ENCODE peak calls at places on chromosomes 13 and 19, in six cellular contexts. B, I, M, D, L and P are unnamed samples.

GRCh38 chr13:112779856-112780604 is 90.2 kb downstream of the ATP11A start:
- DNase-seq in M (no peak), I (no peak), D (peak), L (no peak), B (no peak), P (no peak)

GRCh38 chr19:53506728-53507127 is 31.2 kb upstream of the ZNF331 start:
- DNase-seq in L (no peak), B (no peak), D (no peak), M (no peak), I (no peak), P (no peak)

GRCh38 chr19:29287061-29287460 is 74.1 kb upstream of the UQCRFS1 start:
- DNase-seq in B (no peak), L (no peak), I (no peak), M (no peak), D (no peak), P (peak)

GRCh38 chr13:44311011-44311481 is 62.6 kb upstream of the SERP2 start:
- DNase-seq in L (no peak), B (no peak), I (peak), M (no peak), D (no peak), P (no peak)

GRCh38 chr19:13718733-13719132 is 45.6 kb upstream of the MRI1 start:
- DNase-seq in B (peak), D (no peak), M (no peak), L (peak), I (peak), P (no peak)

GRCh38 chr19:7917292-7918061 is 2.7 kb upstream of the SNAPC2 start:
- DNase-seq in I (peak), D (peak), L (peak), B (peak), M (peak), P (peak)

GRCh38 chr19:43755256-43755801 is 567 bp upstream of the SMG9 start:
- DNase-seq in I (peak), B (peak), D (peak), L (peak), M (peak), P (peak)

GRCh38 chr19:27759896-27760295 is 1453.1 kb downstream of the UQCRFS1 start:
- DNase-seq in D (no peak), B (peak), M (no peak), L (no peak), I (no peak), P (no peak)

GRCh38 chr13:113458218-113459065 is 5.2 kb upstream of the ADPRHL1 start:
- DNase-seq in B (peak), M (no peak), I (peak), D (peak), L (peak), P (no peak)

GRCh38 chr13:43676320-43676719 is 110.5 kb downstream of the ENOX1 start:
- DNase-seq in B (no peak), I (no peak), L (no peak), D (no peak), M (peak), P (no peak)

GRCh38 chr13:42218576-42218975 is 53.4 kb upstream of the AKAP11 start:
- DNase-seq in D (no peak), L (no peak), B (no peak), I (no peak), M (no peak), P (no peak)

GRCh38 chr19:37991841-37992248 is 84.8 kb downstream of the SIPA1L3 start:
- DNase-seq in M (no peak), L (no peak), I (no peak), B (no peak), D (no peak), P (no peak)

GRCh38 chr19:1861599-1862031 is 1.8 kb downstream of the KLF16 start:
- DNase-seq in I (peak), B (no peak), M (no peak), D (no peak), L (no peak), P (no peak)

GRCh38 chr19:33303791-33304759 is 1.7 kb upstream of the CEBPA start:
- DNase-seq in L (no peak), M (no peak), B (no peak), D (peak), I (no peak), P (peak)

GRCh38 chr13:94956407-94957110 is 244.2 kb upstream of the SOX21 start:
- DNase-seq in D (no peak), B (no peak), M (no peak), L (no peak), I (no peak), P (no peak)

GRCh38 chr13:50156140-50156539 is 140.9 kb downstream of the KCNRG start:
- DNase-seq in L (no peak), M (no peak), D (no peak), B (no peak), I (no peak), P (no peak)

GRCh38 chr19:12720851-12721655 is 2.7 kb downstream of the TNPO2 start:
- DNase-seq in D (peak), B (peak), M (no peak), L (no peak), I (peak), P (peak)

GRCh38 chr13:94431569-94431968 is 47.9 kb downstream of the DCT start:
- DNase-seq in L (no peak), D (no peak), B (no peak), M (no peak), I (no peak), P (no peak)

GRCh38 chr13:102642029-102642428 is 45.2 kb downstream of the TPP2 start:
- DNase-seq in B (no peak), D (no peak), M (no peak), L (no peak), I (no peak), P (no peak)

GRCh38 chr19:52992109-52993004 is 21.4 kb upstream of the ERVV-1 start:
- DNase-seq in D (peak), I (peak), M (no peak), B (peak), L (no peak), P (peak)

GRCh38 chr19:31113250-31113685 is 236.0 kb downstream of the TSHZ3 start:
- DNase-seq in I (no peak), L (no peak), M (no peak), B (no peak), D (no peak), P (no peak)

GRCh38 chr19:30236006-30236405 is 136.2 kb upstream of the ZNF536 start:
- DNase-seq in D (no peak), I (no peak), B (peak), M (no peak), L (no peak), P (no peak)

GRCh38 chr19:12938536-12939291 is at the start of gene CALR:
- DNase-seq in M (peak), D (no peak), L (no peak), B (no peak), I (peak), P (no peak)

GRCh38 chr13:40230833-40231266 is 435.6 kb downstream of the FOXO1 start:
- DNase-seq in D (no peak), M (no peak), I (no peak), L (no peak), B (no peak), P (no peak)
- H3K27ac ChIP-seq in D (peak), M (no peak), I (peak), L (no peak), B (no peak), P (no peak)

GRCh38 chr19:49213791-49214190 is 56.2 kb downstream of the TRPM4 start:
- DNase-seq in B (no peak), I (no peak), M (no peak), D (no peak), L (no peak), P (no peak)
- TF ChIP-seq CTCF in B (no peak), I (peak), M (peak), D (no peak), L (peak), P (no peak)

GRCh38 chr13:108911807-108912206 is 282.4 kb downstream of the MYO16 start:
- DNase-seq in B (no peak), L (no peak), M (no peak), I (no peak), D (no peak), P (no peak)
- H3K27ac ChIP-seq in B (no peak), L (no peak), M (no peak), I (no peak), D (no peak), P (no peak)

GRCh38 chr19:35043906-35044305 is 2.4 kb downstream of the HPN start:
- DNase-seq in L (no peak), B (no peak), D (no peak), M (no peak), I (peak), P (no peak)

GRCh38 chr19:35044317-35045117 is 3.0 kb downstream of the HPN start:
- DNase-seq in I (peak), B (peak), D (no peak), L (peak), M (peak), P (peak)

GRCh38 chr19:35042954-35043604 is 1.6 kb downstream of the HPN start:
- DNase-seq in D (no peak), B (no peak), I (peak), L (no peak), M (no peak), P (no peak)

GRCh38 chr19:35046461-35046860 is 4.9 kb downstream of the HPN start:
- DNase-seq in I (peak), M (no peak), D (no peak), L (no peak), B (no peak), P (no peak)

DNA sequence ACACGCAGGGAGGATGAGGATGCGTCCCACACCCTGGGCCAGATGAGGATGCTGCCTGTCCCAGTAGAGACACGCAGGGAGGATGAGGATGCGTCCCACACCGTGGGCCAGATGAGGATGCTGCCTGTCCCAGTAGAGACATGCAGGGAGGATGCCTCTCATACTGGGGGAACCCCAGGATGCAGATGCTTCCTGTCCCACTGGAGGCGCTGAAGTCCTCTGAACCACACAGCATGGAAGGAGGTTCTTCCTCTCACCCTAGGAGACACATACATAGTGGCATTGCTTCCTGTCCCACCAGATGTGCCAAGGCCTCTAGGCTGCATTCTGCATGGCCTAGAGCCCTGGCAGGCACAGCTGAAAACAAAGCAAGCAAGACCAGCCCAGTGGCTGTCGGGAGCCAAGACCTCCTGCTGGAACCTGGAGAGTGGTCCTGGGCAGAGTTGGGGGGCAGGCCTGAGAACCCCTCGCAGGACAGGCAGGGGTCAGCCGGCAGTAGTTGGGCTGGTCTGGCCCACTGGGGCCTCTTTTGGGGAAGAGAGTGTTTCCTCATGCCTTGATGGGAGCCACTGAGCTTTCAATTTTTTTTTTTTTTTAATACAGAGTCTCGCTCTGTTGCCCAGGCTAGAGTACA is 4.3 kb downstream of the HPN start:
- DNase-seq in B (no peak), I (peak), D (no peak), M (peak), L (peak), P (no peak)
- TF ChIP-seq CTCF in B (peak), I (peak), D (no peak), M (peak), L (peak), P (no peak)

GRCh38 chr13:30659980-30660379 is 42.3 kb downstream of the USPL1 start:
- DNase-seq in L (no peak), D (no peak), M (no peak), I (no peak), B (peak), P (no peak)
- H3K27ac ChIP-seq in L (no peak), D (no peak), M (no peak), I (no peak), B (peak), P (no peak)

GRCh38 chr19:3442487-3443071 is 37.7 kb downstream of the SMIM24 start:
- DNase-seq in I (no peak), D (no peak), L (no peak), B (no peak), M (no peak), P (no peak)

GRCh38 chr19:3441089-3441985 is 39.0 kb downstream of the SMIM24 start:
- DNase-seq in L (no peak), M (no peak), D (no peak), I (no peak), B (no peak), P (no peak)

GRCh38 chr19:3441986-3442329 is 38.4 kb downstream of the SMIM24 start:
- DNase-seq in B (no peak), D (no peak), I (no peak), M (no peak), L (no peak), P (no peak)

GRCh38 chr19:3443840-3444694 is 36.3 kb downstream of the SMIM24 start:
- DNase-seq in M (no peak), B (peak), L (no peak), I (peak), D (no peak), P (peak)

GRCh38 chr19:3440082-3440481 is 40.2 kb downstream of the SMIM24 start:
- DNase-seq in B (no peak), D (no peak), M (peak), I (no peak), L (peak), P (no peak)
- TF ChIP-seq CTCF in B (peak), D (no peak), M (peak), I (peak), L (peak), P (no peak)

DNA sequence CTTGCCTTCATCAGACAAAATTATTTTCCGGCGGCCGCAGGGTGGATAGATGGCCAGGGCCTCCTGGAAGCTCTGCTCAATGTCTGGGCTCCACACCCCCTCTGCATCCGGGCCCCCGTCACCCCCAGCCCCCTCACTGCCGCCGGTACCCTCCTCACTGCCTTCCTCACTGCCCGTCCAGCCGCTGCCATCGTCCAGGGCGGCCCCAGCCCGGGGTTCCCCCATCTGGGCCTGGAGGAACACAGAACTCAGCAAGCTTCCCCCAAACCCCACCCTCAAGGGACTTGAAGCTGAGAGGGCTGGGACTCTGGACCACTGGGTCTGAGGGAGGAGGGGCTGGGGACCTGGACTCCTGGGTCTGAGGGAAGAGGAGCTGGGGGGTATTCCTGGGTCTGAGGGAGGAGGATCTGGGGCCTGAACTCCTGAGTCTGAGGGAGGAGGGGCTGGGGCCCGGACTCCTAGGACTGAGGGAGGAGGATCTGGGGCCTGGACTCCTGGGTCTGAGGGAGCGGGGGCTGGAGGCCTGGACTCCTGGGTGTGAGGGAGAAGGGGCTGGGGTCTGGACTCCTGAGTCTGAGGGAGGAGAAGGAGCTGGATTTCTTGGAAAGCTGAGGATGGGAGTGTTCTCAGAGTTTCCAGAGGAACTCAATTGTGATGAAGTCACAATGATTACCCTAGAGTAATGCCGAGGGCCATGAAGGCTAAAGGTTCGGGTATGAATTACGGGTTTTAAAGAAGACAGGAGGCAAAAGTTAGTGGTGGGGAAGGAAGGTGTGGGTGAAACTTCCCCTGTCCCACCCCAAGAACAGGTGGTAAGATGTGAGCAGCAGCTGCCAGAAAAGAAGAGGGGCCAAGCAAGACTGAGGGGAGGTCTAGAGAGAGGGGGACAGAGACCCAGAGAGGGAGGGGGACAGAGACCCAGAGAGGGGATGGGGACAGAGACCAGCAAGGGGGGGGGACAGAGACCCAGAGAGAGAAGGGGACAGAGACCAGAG is 2.1 kb downstream of the TEAD2 start:
- DNase-seq in M (no peak), B (no peak), L (no peak), D (no peak), I (no peak), P (no peak)
- H3K27ac ChIP-seq in M (no peak), B (peak), L (peak), D (no peak), I (no peak), P (no peak)

GRCh38 chr13:110070046-110070445 is 236.9 kb downstream of the COL4A1 start:
- DNase-seq in M (no peak), D (no peak), B (no peak), L (no peak), I (no peak), P (no peak)
- TF ChIP-seq CTCF in M (no peak), D (no peak), B (no peak), L (no peak), I (no peak), P (no peak)

GRCh38 chr19:10086904-10087256 is 763 bp downstream of the SHFL start:
- DNase-seq in M (no peak), L (no peak), D (peak), I (no peak), B (no peak), P (no peak)

GRCh38 chr19:10084803-10085202 is 1.3 kb upstream of the SHFL start:
- DNase-seq in B (no peak), I (no peak), L (no peak), M (no peak), D (no peak), P (no peak)

GRCh38 chr19:10086032-10086903 is at the start of gene SHFL:
- DNase-seq in D (peak), M (peak), B (peak), L (peak), I (peak), P (peak)

GRCh38 chr19:10083911-10084310 is 2.2 kb upstream of the SHFL start:
- DNase-seq in D (no peak), I (no peak), M (no peak), L (no peak), B (no peak), P (no peak)

GRCh38 chr19:10085641-10086031 is 481 bp upstream of the SHFL start:
- DNase-seq in L (no peak), D (peak), M (no peak), B (no peak), I (no peak), P (peak)
- H3K27ac ChIP-seq in L (peak), D (peak), M (no peak), B (no peak), I (peak), P (peak)